ENCODE peak calls at places on chromosome 22, in nine cellular contexts. Z, X, V, T, M, G, E, C and H are unnamed samples.

GRCh38 chr22:35842954-35843353 is 125.3 kb downstream of the APOL5 start:
- DNase-seq in V (no peak), C (no peak), X (peak), Z (no peak), M (no peak), T (no peak), G (no peak), E (peak), H (peak)

GRCh38 chr22:47484960-47485571 is 722.6 kb downstream of the TBC1D22A start:
- DNase-seq in V (no peak), C (no peak), G (no peak), T (no peak), E (no peak), M (no peak), X (no peak), Z (no peak), H (no peak)

GRCh38 chr22:30079952-30080533 is at the start of gene HORMAD2:
- DNase-seq in M (no peak), Z (no peak), T (no peak), X (no peak), E (no peak), C (no peak), G (peak), V (no peak), H (no peak)

GRCh38 chr22:34761111-34761510 is 304.8 kb upstream of the ISX start:
- DNase-seq in Z (no peak), G (no peak), C (no peak), V (no peak), E (no peak), X (no peak), T (no peak), M (no peak), H (no peak)

GRCh38 chr22:25781801-25782200 is 39.8 kb downstream of the MYO18B start:
- DNase-seq in E (no peak), T (no peak), M (no peak), V (no peak), Z (no peak), X (no peak), G (no peak), C (no peak), H (no peak)

GRCh38 chr22:43002198-43002577 is 12.8 kb downstream of the PACSIN2 start:
- DNase-seq in C (no peak), V (no peak), Z (no peak), X (peak), E (no peak), G (no peak), M (no peak), T (no peak), H (no peak)

GRCh38 chr22:28986366-28986765 is 75.3 kb downstream of the C22orf31 start:
- DNase-seq in M (no peak), X (no peak), V (no peak), Z (no peak), G (no peak), E (no peak), C (no peak), T (no peak), H (no peak)

GRCh38 chr22:45493286-45493771 is 9.4 kb upstream of the FBLN1 start:
- DNase-seq in G (peak), Z (no peak), X (no peak), M (no peak), C (no peak), E (no peak), V (no peak), T (no peak), H (no peak)

GRCh38 chr22:49216579-49216978 is 611.1 kb downstream of the BRD1 start:
- DNase-seq in V (no peak), Z (no peak), C (no peak), M (no peak), X (no peak), E (no peak), T (no peak), G (peak), H (no peak)

GRCh38 chr22:17921871-17922821 is 102.2 kb downstream of the MICAL3 start:
- DNase-seq in C (no peak), V (no peak), Z (no peak), M (no peak), X (no peak), E (no peak), G (no peak), T (no peak), H (no peak)

GRCh38 chr22:23279781-23280180 is 99.5 kb downstream of the BCR start:
- DNase-seq in E (no peak), X (peak), Z (no peak), T (no peak), C (no peak), M (no peak), G (no peak), V (no peak), H (no peak)

GRCh38 chr22:38347181-38347943 is 30.1 kb upstream of the CSNK1E start:
- DNase-seq in V (peak), C (no peak), Z (no peak), M (no peak), E (no peak), T (no peak), X (no peak), G (peak), H (peak)

GRCh38 chr22:44837481-44837880 is 85.1 kb downstream of the ARHGAP8 start:
- DNase-seq in C (no peak), G (no peak), E (no peak), V (no peak), T (no peak), X (no peak), Z (no peak), M (no peak), H (no peak)

GRCh38 chr22:26768986-26769385 is 111.6 kb downstream of the MIAT start:
- DNase-seq in G (no peak), Z (no peak), V (no peak), T (no peak), M (no peak), E (no peak), X (no peak), C (no peak), H (no peak)

GRCh38 chr22:35092146-35092805 is 26.3 kb downstream of the ISX start:
- DNase-seq in C (no peak), M (no peak), V (no peak), T (no peak), G (no peak), Z (no peak), E (no peak), X (no peak), H (no peak)